ENCODE peak calls at places on chromosomes 16 and 17, in seven cellular contexts. Q is NCI-H774, E is prostate gland, X is uterus, U is cardiac fibroblast, J is astrocyte of the spinal cord, F is PC-9. W is an unnamed sample.

GRCh38 chr17:45733781-45734180 is 50.3 kb upstream of the CRHR1 start:
- DNase-seq in Q (no peak), J (no peak), U (no peak), X (no peak), E (no peak), F (no peak), W (no peak)

GRCh38 chr17:39563476-39563875 is 44.2 kb downstream of the NEUROD2 start:
- DNase-seq in J (peak), E (no peak), X (no peak), U (peak), F (no peak), Q (no peak), W (peak)

GRCh38 chr17:10311131-10311530 is 61.7 kb downstream of the MYH13 start:
- DNase-seq in X (no peak), Q (no peak), E (no peak), F (no peak), U (no peak), J (no peak), W (no peak)

GRCh38 chr16:55487048-55487803 is 8.2 kb downstream of the MMP2 start:
- DNase-seq in Q (no peak), E (no peak), X (peak), J (peak), U (peak), F (no peak), W (no peak)

GRCh38 chr16:1668612-1669319 is 9.3 kb upstream of the JPT2 start:
- DNase-seq in X (no peak), Q (no peak), J (no peak), E (no peak), U (no peak), F (no peak), W (no peak)

GRCh38 chr17:31660684-31661083 is 198.4 kb downstream of the COPRS start:
- DNase-seq in J (no peak), U (no peak), F (no peak), Q (no peak), X (no peak), E (no peak), W (no peak)

GRCh38 chr17:34173221-34173620 is 81.9 kb upstream of the CCL2 start:
- DNase-seq in U (peak), F (no peak), Q (no peak), E (no peak), X (no peak), J (no peak), W (no peak)

GRCh38 chr17:58339775-58340622 is 11.4 kb upstream of the TSPOAP1 start:
- DNase-seq in J (no peak), F (no peak), X (no peak), E (no peak), Q (no peak), U (no peak), W (no peak)

GRCh38 chr16:57444711-57445110 is 2.5 kb downstream of the CIAPIN1 start:
- DNase-seq in Q (no peak), E (no peak), X (no peak), U (peak), J (no peak), F (no peak), W (no peak)

GRCh38 chr17:40122466-40122943 is 734 bp downstream of the MSL1 start:
- DNase-seq in Q (peak), J (no peak), U (peak), E (no peak), F (no peak), X (peak), W (no peak)

GRCh38 chr17:9487406-9487805 is 88.2 kb downstream of the STX8 start:
- DNase-seq in X (no peak), F (no peak), J (peak), E (no peak), U (no peak), Q (no peak), W (no peak)

GRCh38 chr17:33291248-33292183 is 1.6 kb downstream of the ASIC2 start:
- DNase-seq in Q (no peak), U (peak), J (peak), E (no peak), F (no peak), X (no peak), W (peak)

GRCh38 chr17:35299108-35299507 is 56.2 kb downstream of the SLFN5 start:
- DNase-seq in F (peak), U (no peak), J (no peak), Q (no peak), E (peak), X (no peak), W (no peak)

GRCh38 chr16:59060212-59060611 is 326.1 kb upstream of the GOT2 start:
- DNase-seq in Q (no peak), E (no peak), J (peak), X (no peak), F (no peak), U (no peak), W (no peak)

GRCh38 chr17:45156242-45156641 is 5.4 kb upstream of the HEXIM2 start:
- DNase-seq in U (no peak), F (no peak), E (no peak), J (no peak), X (no peak), Q (no peak), W (no peak)

GRCh38 chr16:85083051-85083639 is 29.1 kb downstream of the CIBAR2 start:
- DNase-seq in F (no peak), E (no peak), X (no peak), J (no peak), Q (no peak), U (no peak), W (no peak)

GRCh38 chr16:15572329-15573001 is 70.5 kb downstream of the MARF1 start:
- DNase-seq in X (no peak), U (peak), E (no peak), J (peak), Q (no peak), F (peak), W (peak)

GRCh38 chr16:68760671-68761275 is 23.7 kb downstream of the CDH1 start:
- DNase-seq in Q (no peak), E (no peak), X (no peak), U (peak), J (no peak), F (peak), W (no peak)

GRCh38 chr17:79970576-79971068 is 65.0 kb downstream of the TBC1D16 start:
- DNase-seq in F (no peak), Q (peak), J (no peak), E (no peak), U (peak), X (no peak), W (peak)

GRCh38 chr17:45143101-45143670 is 5.1 kb upstream of the HEXIM1 start:
- DNase-seq in Q (no peak), J (no peak), U (no peak), F (no peak), X (no peak), E (no peak), W (no peak)

W was measured in A673.